ENCODE peak calls at places on chromosomes 6 and 20, in eight cellular contexts. One of them, this sample, is unnamed.

GRCh38 chr6:115969207-115969929 is 91.3 kb downstream of the FRK start:
- DNase-seq in GOT3: no peak
- DNase-seq in hepatocyte: no peak
- DNase-seq in posterior cingulate gyrus: peak
- DNase-seq in T follicular helper cell: no peak
- DNase-seq in left ventricle myocardium superior: no peak
- DNase-seq in NCI-H82: no peak
- DNase-seq in endothelial cell: no peak
- DNase-seq in this sample: peak

GRCh38 chr6:54719633-54720032 is 126.9 kb upstream of the FAM83B start:
- DNase-seq in T follicular helper cell: no peak
- DNase-seq in left ventricle myocardium superior: no peak
- DNase-seq in NCI-H82: peak
- DNase-seq in endothelial cell: no peak
- DNase-seq in GOT3: no peak
- DNase-seq in posterior cingulate gyrus: no peak
- DNase-seq in hepatocyte: no peak
- DNase-seq in this sample: no peak

GRCh38 chr20:38883081-38883980 is 42.9 kb upstream of the FAM83D start:
- DNase-seq in NCI-H82: peak
- DNase-seq in endothelial cell: no peak
- DNase-seq in GOT3: no peak
- DNase-seq in left ventricle myocardium superior: peak
- DNase-seq in posterior cingulate gyrus: peak
- DNase-seq in hepatocyte: no peak
- DNase-seq in T follicular helper cell: no peak
- DNase-seq in this sample: peak

GRCh38 chr6:130447374-130447773 is 81.6 kb downstream of the TMEM200A start:
- DNase-seq in GOT3: no peak
- DNase-seq in endothelial cell: no peak
- DNase-seq in NCI-H82: no peak
- DNase-seq in left ventricle myocardium superior: no peak
- DNase-seq in T follicular helper cell: no peak
- DNase-seq in hepatocyte: no peak
- DNase-seq in posterior cingulate gyrus: no peak
- DNase-seq in this sample: no peak

GRCh38 chr6:119830494-119831295 is 481.1 kb upstream of the MAN1A1 start:
- DNase-seq in posterior cingulate gyrus: no peak
- DNase-seq in left ventricle myocardium superior: no peak
- DNase-seq in GOT3: no peak
- DNase-seq in hepatocyte: no peak
- DNase-seq in NCI-H82: peak
- DNase-seq in T follicular helper cell: no peak
- DNase-seq in endothelial cell: no peak
- DNase-seq in this sample: no peak

GRCh38 chr6:22025468-22026159 is 271.2 kb downstream of the PRL start:
- DNase-seq in GOT3: no peak
- DNase-seq in left ventricle myocardium superior: no peak
- DNase-seq in T follicular helper cell: no peak
- DNase-seq in hepatocyte: peak
- DNase-seq in NCI-H82: peak
- DNase-seq in posterior cingulate gyrus: no peak
- DNase-seq in endothelial cell: peak
- DNase-seq in this sample: peak

GRCh38 chr6:155061381-155061780 is 66.3 kb downstream of the TIAM2 start:
- DNase-seq in GOT3: no peak
- DNase-seq in T follicular helper cell: no peak
- DNase-seq in left ventricle myocardium superior: no peak
- DNase-seq in hepatocyte: no peak
- DNase-seq in posterior cingulate gyrus: no peak
- DNase-seq in endothelial cell: no peak
- DNase-seq in NCI-H82: no peak
- DNase-seq in this sample: no peak

GRCh38 chr6:24832794-24833193 is 34.1 kb upstream of the ARMH2 start:
- DNase-seq in posterior cingulate gyrus: no peak
- DNase-seq in T follicular helper cell: no peak
- DNase-seq in hepatocyte: no peak
- DNase-seq in left ventricle myocardium superior: no peak
- DNase-seq in NCI-H82: no peak
- DNase-seq in GOT3: no peak
- DNase-seq in endothelial cell: no peak
- DNase-seq in this sample: no peak

GRCh38 chr6:11810854-11811643 is 32.4 kb upstream of the ADTRP start:
- DNase-seq in left ventricle myocardium superior: peak
- DNase-seq in posterior cingulate gyrus: no peak
- DNase-seq in T follicular helper cell: no peak
- DNase-seq in NCI-H82: no peak
- DNase-seq in hepatocyte: no peak
- DNase-seq in endothelial cell: no peak
- DNase-seq in GOT3: no peak
- DNase-seq in this sample: no peak

GRCh38 chr6:4510906-4511625 is 265.1 kb upstream of the CDYL start:
- DNase-seq in left ventricle myocardium superior: no peak
- DNase-seq in hepatocyte: no peak
- DNase-seq in posterior cingulate gyrus: no peak
- DNase-seq in endothelial cell: no peak
- DNase-seq in GOT3: no peak
- DNase-seq in T follicular helper cell: no peak
- DNase-seq in NCI-H82: no peak
- DNase-seq in this sample: no peak

GRCh38 chr6:40353967-40354452 is 233.2 kb downstream of the LRFN2 start:
- DNase-seq in NCI-H82: no peak
- DNase-seq in posterior cingulate gyrus: no peak
- DNase-seq in left ventricle myocardium superior: no peak
- DNase-seq in T follicular helper cell: no peak
- DNase-seq in hepatocyte: no peak
- DNase-seq in GOT3: no peak
- DNase-seq in endothelial cell: no peak
- DNase-seq in this sample: no peak

GRCh38 chr20:58175836-58176235 is 52.6 kb downstream of the ANKRD60 start:
- DNase-seq in posterior cingulate gyrus: no peak
- DNase-seq in T follicular helper cell: no peak
- DNase-seq in NCI-H82: no peak
- DNase-seq in endothelial cell: no peak
- DNase-seq in hepatocyte: no peak
- DNase-seq in GOT3: no peak
- DNase-seq in left ventricle myocardium superior: no peak
- DNase-seq in this sample: no peak

GRCh38 chr6:112251170-112251945 is 3.0 kb downstream of the LAMA4 start:
- DNase-seq in hepatocyte: no peak
- DNase-seq in T follicular helper cell: no peak
- DNase-seq in endothelial cell: no peak
- DNase-seq in posterior cingulate gyrus: no peak
- DNase-seq in NCI-H82: no peak
- DNase-seq in GOT3: no peak
- DNase-seq in left ventricle myocardium superior: peak
- DNase-seq in this sample: no peak

GRCh38 chr6:85241515-85241914 is 208.4 kb upstream of the NT5E start:
- DNase-seq in left ventricle myocardium superior: no peak
- DNase-seq in NCI-H82: no peak
- DNase-seq in GOT3: no peak
- DNase-seq in T follicular helper cell: no peak
- DNase-seq in endothelial cell: no peak
- DNase-seq in hepatocyte: no peak
- DNase-seq in posterior cingulate gyrus: no peak
- DNase-seq in this sample: no peak

GRCh38 chr6:40436685-40437604 is 150.2 kb downstream of the LRFN2 start:
- DNase-seq in NCI-H82: no peak
- DNase-seq in hepatocyte: no peak
- DNase-seq in left ventricle myocardium superior: peak
- DNase-seq in posterior cingulate gyrus: peak
- DNase-seq in T follicular helper cell: no peak
- DNase-seq in GOT3: no peak
- DNase-seq in endothelial cell: no peak
- DNase-seq in this sample: peak

GRCh38 chr6:89834884-89835792 is 5.5 kb downstream of the CASP8AP2 start:
- DNase-seq in GOT3: no peak
- DNase-seq in left ventricle myocardium superior: no peak
- DNase-seq in endothelial cell: no peak
- DNase-seq in NCI-H82: no peak
- DNase-seq in T follicular helper cell: no peak
- DNase-seq in posterior cingulate gyrus: no peak
- DNase-seq in hepatocyte: no peak
- DNase-seq in this sample: no peak

GRCh38 chr6:111173946-111174345 is 86.6 kb downstream of the SLC16A10 start:
- DNase-seq in posterior cingulate gyrus: no peak
- DNase-seq in GOT3: no peak
- DNase-seq in hepatocyte: no peak
- DNase-seq in T follicular helper cell: no peak
- DNase-seq in left ventricle myocardium superior: no peak
- DNase-seq in NCI-H82: peak
- DNase-seq in endothelial cell: no peak
- DNase-seq in this sample: no peak

GRCh38 chr6:87366428-87366827 is 21.8 kb downstream of the C6orf163 start:
- DNase-seq in left ventricle myocardium superior: no peak
- DNase-seq in GOT3: no peak
- DNase-seq in NCI-H82: no peak
- DNase-seq in hepatocyte: no peak
- DNase-seq in T follicular helper cell: no peak
- DNase-seq in endothelial cell: no peak
- DNase-seq in posterior cingulate gyrus: no peak
- DNase-seq in this sample: no peak

GRCh38 chr6:32852018-32852843 is 1.3 kb downstream of the TAP1 start:
- DNase-seq in posterior cingulate gyrus: peak
- DNase-seq in endothelial cell: no peak
- DNase-seq in NCI-H82: no peak
- DNase-seq in left ventricle myocardium superior: peak
- DNase-seq in T follicular helper cell: no peak
- DNase-seq in GOT3: no peak
- DNase-seq in hepatocyte: no peak
- DNase-seq in this sample: no peak

GRCh38 chr6:131353876-131354275 is 218.6 kb downstream of the AKAP7 start:
- DNase-seq in hepatocyte: no peak
- DNase-seq in T follicular helper cell: no peak
- DNase-seq in endothelial cell: no peak
- DNase-seq in GOT3: no peak
- DNase-seq in NCI-H82: no peak
- DNase-seq in left ventricle myocardium superior: no peak
- DNase-seq in posterior cingulate gyrus: no peak
- DNase-seq in this sample: no peak

GRCh38 chr20:40887100-40887499 is 141.5 kb upstream of the TOP1 start:
- DNase-seq in left ventricle myocardium superior: no peak
- DNase-seq in endothelial cell: no peak
- DNase-seq in T follicular helper cell: no peak
- DNase-seq in posterior cingulate gyrus: no peak
- DNase-seq in GOT3: no peak
- DNase-seq in NCI-H82: no peak
- DNase-seq in hepatocyte: peak
- DNase-seq in this sample: no peak

GRCh38 chr6:79718509-79719247 is 87.5 kb downstream of the SH3BGRL2 start:
- DNase-seq in GOT3: no peak
- DNase-seq in T follicular helper cell: no peak
- DNase-seq in left ventricle myocardium superior: no peak
- DNase-seq in hepatocyte: no peak
- DNase-seq in posterior cingulate gyrus: no peak
- DNase-seq in NCI-H82: no peak
- DNase-seq in endothelial cell: no peak
- DNase-seq in this sample: no peak

GRCh38 chr20:44394520-44395182 is 39.2 kb downstream of the HNF4A start:
- DNase-seq in NCI-H82: no peak
- DNase-seq in T follicular helper cell: no peak
- DNase-seq in GOT3: no peak
- DNase-seq in left ventricle myocardium superior: no peak
- DNase-seq in posterior cingulate gyrus: no peak
- DNase-seq in endothelial cell: no peak
- DNase-seq in hepatocyte: peak
- DNase-seq in this sample: no peak

GRCh38 chr20:7601431-7601830 is 338.8 kb downstream of the HAO1 start:
- DNase-seq in NCI-H82: no peak
- DNase-seq in left ventricle myocardium superior: no peak
- DNase-seq in endothelial cell: no peak
- DNase-seq in posterior cingulate gyrus: no peak
- DNase-seq in GOT3: no peak
- DNase-seq in hepatocyte: no peak
- DNase-seq in T follicular helper cell: no peak
- DNase-seq in this sample: no peak

GRCh38 chr6:169851641-169852503 is 100.5 kb downstream of the ERMARD start:
- DNase-seq in T follicular helper cell: no peak
- DNase-seq in NCI-H82: peak
- DNase-seq in posterior cingulate gyrus: peak
- DNase-seq in hepatocyte: no peak
- DNase-seq in endothelial cell: peak
- DNase-seq in GOT3: no peak
- DNase-seq in left ventricle myocardium superior: no peak
- DNase-seq in this sample: no peak

GRCh38 chr20:25194333-25194972 is 1.1 kb upstream of the ENTPD6 start:
- DNase-seq in GOT3: no peak
- DNase-seq in hepatocyte: no peak
- DNase-seq in posterior cingulate gyrus: no peak
- DNase-seq in endothelial cell: no peak
- DNase-seq in NCI-H82: no peak
- DNase-seq in T follicular helper cell: no peak
- DNase-seq in left ventricle myocardium superior: no peak
- DNase-seq in this sample: no peak

GRCh38 chr6:133835901-133836300 is 53.0 kb upstream of the TCF21 start:
- DNase-seq in hepatocyte: no peak
- DNase-seq in posterior cingulate gyrus: no peak
- DNase-seq in GOT3: no peak
- DNase-seq in T follicular helper cell: no peak
- DNase-seq in NCI-H82: no peak
- DNase-seq in endothelial cell: no peak
- DNase-seq in left ventricle myocardium superior: no peak
- DNase-seq in this sample: no peak

GRCh38 chr6:125274935-125275334 is 26.8 kb downstream of the HDDC2 start:
- DNase-seq in endothelial cell: no peak
- DNase-seq in posterior cingulate gyrus: no peak
- DNase-seq in GOT3: no peak
- DNase-seq in left ventricle myocardium superior: no peak
- DNase-seq in NCI-H82: no peak
- DNase-seq in T follicular helper cell: no peak
- DNase-seq in hepatocyte: no peak
- DNase-seq in this sample: no peak

GRCh38 chr6:31114540-31114876 is at the start of gene PSORS1C1:
- DNase-seq in posterior cingulate gyrus: peak
- DNase-seq in T follicular helper cell: no peak
- DNase-seq in endothelial cell: no peak
- DNase-seq in GOT3: peak
- DNase-seq in hepatocyte: peak
- DNase-seq in NCI-H82: no peak
- DNase-seq in left ventricle myocardium superior: peak
- DNase-seq in this sample: peak

GRCh38 chr20:22106308-22106938 is 401.0 kb downstream of the PAX1 start:
- DNase-seq in GOT3: no peak
- DNase-seq in endothelial cell: peak
- DNase-seq in T follicular helper cell: no peak
- DNase-seq in posterior cingulate gyrus: no peak
- DNase-seq in hepatocyte: peak
- DNase-seq in NCI-H82: peak
- DNase-seq in left ventricle myocardium superior: no peak
- DNase-seq in this sample: peak

GRCh38 chr6:127420558-127420957 is 38.6 kb downstream of the KIAA0408 start:
- DNase-seq in T follicular helper cell: peak
- DNase-seq in NCI-H82: peak
- DNase-seq in GOT3: peak
- DNase-seq in hepatocyte: peak
- DNase-seq in left ventricle myocardium superior: no peak
- DNase-seq in posterior cingulate gyrus: peak
- DNase-seq in endothelial cell: peak
- DNase-seq in this sample: peak

GRCh38 chr20:31860431-31861345 is 9.6 kb downstream of the DUSP15 start:
- DNase-seq in posterior cingulate gyrus: no peak
- DNase-seq in hepatocyte: peak
- DNase-seq in NCI-H82: peak
- DNase-seq in GOT3: no peak
- DNase-seq in endothelial cell: no peak
- DNase-seq in T follicular helper cell: no peak
- DNase-seq in left ventricle myocardium superior: peak
- DNase-seq in this sample: no peak

GRCh38 chr6:130760006-130760405 is 67.2 kb upstream of the SMLR1 start:
- DNase-seq in endothelial cell: peak
- DNase-seq in T follicular helper cell: no peak
- DNase-seq in left ventricle myocardium superior: no peak
- DNase-seq in posterior cingulate gyrus: no peak
- DNase-seq in GOT3: no peak
- DNase-seq in NCI-H82: peak
- DNase-seq in hepatocyte: peak
- DNase-seq in this sample: no peak

This sample was measured in Ammon's horn.